ENCODE peak calls at places on chromosomes 6 and 20, in four cellular contexts. One of them, this sample, is unnamed.

GRCh38 chr20:460180-460579 is 2.2 kb downstream of the TBC1D20 start:
- DNase-seq in naive thymus-derived CD8-positive, alpha-beta T cell: no peak
- DNase-seq in aorta: no peak
- DNase-seq in GOT3: no peak
- DNase-seq in this sample: no peak

GRCh38 chr6:41785689-41786450 is 1.6 kb upstream of the TOMM6 start:
- DNase-seq in naive thymus-derived CD8-positive, alpha-beta T cell: peak; percentile 11
- DNase-seq in aorta: peak; percentile 59
- DNase-seq in GOT3: no peak
- DNase-seq in this sample: no peak

GRCh38 chr6:89605861-89606260 is 32.7 kb downstream of the LYRM2 start:
- DNase-seq in naive thymus-derived CD8-positive, alpha-beta T cell: no peak
- DNase-seq in aorta: no peak
- DNase-seq in GOT3: no peak
- DNase-seq in this sample: no peak

GRCh38 chr6:4316867-4317400 is 181.6 kb upstream of the ECI2 start:
- DNase-seq in naive thymus-derived CD8-positive, alpha-beta T cell: no peak
- DNase-seq in aorta: peak; percentile 68
- DNase-seq in GOT3: no peak
- DNase-seq in this sample: peak; percentile 18

GRCh38 chr6:51684038-51684437 is 403.4 kb downstream of the PKHD1 start:
- DNase-seq in naive thymus-derived CD8-positive, alpha-beta T cell: no peak
- DNase-seq in aorta: no peak
- DNase-seq in GOT3: no peak
- DNase-seq in this sample: no peak

GRCh38 chr6:168415149-168415992 is 25.6 kb upstream of the SMOC2 start:
- DNase-seq in naive thymus-derived CD8-positive, alpha-beta T cell: no peak
- DNase-seq in aorta: no peak
- DNase-seq in GOT3: no peak
- DNase-seq in this sample: peak; percentile 27

GRCh38 chr20:63689046-63690000 is 7.1 kb upstream of the TNFRSF6B start:
- DNase-seq in naive thymus-derived CD8-positive, alpha-beta T cell: no peak
- DNase-seq in aorta: peak; percentile 65
- DNase-seq in GOT3: no peak
- DNase-seq in this sample: no peak

GRCh38 chr6:16723833-16724232 is 37.4 kb downstream of the ATXN1 start:
- DNase-seq in naive thymus-derived CD8-positive, alpha-beta T cell: no peak
- DNase-seq in aorta: peak; percentile 44
- DNase-seq in GOT3: no peak
- DNase-seq in this sample: no peak

GRCh38 chr6:3231213-3232016 is 4.0 kb upstream of the TUBB2B start:
- DNase-seq in naive thymus-derived CD8-positive, alpha-beta T cell: no peak
- DNase-seq in aorta: peak; percentile 75
- DNase-seq in GOT3: peak; percentile 33
- DNase-seq in this sample: peak; percentile 46

GRCh38 chr6:5671162-5671561 is 335.6 kb downstream of the NRN1 start:
- DNase-seq in naive thymus-derived CD8-positive, alpha-beta T cell: peak; percentile 6
- DNase-seq in aorta: peak; percentile 49
- DNase-seq in GOT3: no peak
- DNase-seq in this sample: peak; percentile 10

GRCh38 chr6:163284151-163284550 is 130.4 kb upstream of the QKI start:
- DNase-seq in naive thymus-derived CD8-positive, alpha-beta T cell: no peak
- DNase-seq in aorta: no peak
- DNase-seq in GOT3: no peak
- DNase-seq in this sample: no peak

GRCh38 chr6:39681566-39682250 is 43.5 kb downstream of the KIF6 start:
- DNase-seq in naive thymus-derived CD8-positive, alpha-beta T cell: no peak
- DNase-seq in aorta: no peak
- DNase-seq in GOT3: no peak
- DNase-seq in this sample: no peak

GRCh38 chr6:155710704-155711103 is 255.1 kb upstream of the NOX3 start:
- DNase-seq in naive thymus-derived CD8-positive, alpha-beta T cell: no peak
- DNase-seq in aorta: no peak
- DNase-seq in GOT3: no peak
- DNase-seq in this sample: no peak

GRCh38 chr20:36153754-36154695 is 515 bp upstream of the EPB41L1 start:
- DNase-seq in naive thymus-derived CD8-positive, alpha-beta T cell: peak; percentile 39
- DNase-seq in aorta: peak; percentile 92
- DNase-seq in GOT3: no peak
- DNase-seq in this sample: peak; percentile 73

This sample was measured in tibial nerve.